ENCODE peak calls at places on chromosomes 3 and 15, in seven cellular contexts. One of them, this sample, is unnamed.

GRCh38 chr15:78056714-78057269 is 20.7 kb downstream of the TBC1D2B start:
- DNase-seq in stomach: peak; percentile 43
- DNase-seq in Panc1: no peak
- DNase-seq in Peyer's patch: no peak
- DNase-seq in GM23338: no peak
- DNase-seq in small intestine: no peak
- DNase-seq in naive thymus-derived CD4-positive, alpha-beta T cell: no peak
- DNase-seq in this sample: no peak

GRCh38 chr3:31895471-31895870 is 85.6 kb downstream of the OSBPL10 start:
- DNase-seq in stomach: no peak
- DNase-seq in small intestine: no peak
- DNase-seq in GM23338: no peak
- DNase-seq in Panc1: no peak
- DNase-seq in Peyer's patch: no peak
- DNase-seq in naive thymus-derived CD4-positive, alpha-beta T cell: no peak
- DNase-seq in this sample: no peak

GRCh38 chr15:36887214-36888017 is 212.9 kb downstream of the MEIS2 start:
- DNase-seq in Panc1: no peak
- DNase-seq in Peyer's patch: no peak
- DNase-seq in GM23338: peak; percentile 64
- DNase-seq in stomach: no peak
- DNase-seq in naive thymus-derived CD4-positive, alpha-beta T cell: no peak
- DNase-seq in small intestine: no peak
- DNase-seq in this sample: peak; percentile 77

GRCh38 chr3:141570068-141570467 is 83.2 kb downstream of the RASA2 start:
- DNase-seq in GM23338: no peak
- DNase-seq in naive thymus-derived CD4-positive, alpha-beta T cell: no peak
- DNase-seq in Panc1: no peak
- DNase-seq in Peyer's patch: no peak
- DNase-seq in stomach: no peak
- DNase-seq in small intestine: no peak
- DNase-seq in this sample: no peak

GRCh38 chr15:71411538-71412482 is 296.5 kb downstream of the THSD4 start:
- DNase-seq in GM23338: no peak
- DNase-seq in Panc1: no peak
- DNase-seq in Peyer's patch: no peak
- DNase-seq in naive thymus-derived CD4-positive, alpha-beta T cell: no peak
- DNase-seq in stomach: peak; percentile 67
- DNase-seq in small intestine: peak; percentile 92
- DNase-seq in this sample: peak; percentile 73

GRCh38 chr3:136193273-136194043 is 2.7 kb downstream of the MSL2 start:
- DNase-seq in small intestine: peak; percentile 38
- DNase-seq in naive thymus-derived CD4-positive, alpha-beta T cell: no peak
- DNase-seq in GM23338: no peak
- DNase-seq in Panc1: no peak
- DNase-seq in Peyer's patch: no peak
- DNase-seq in stomach: no peak
- DNase-seq in this sample: no peak

GRCh38 chr15:58467722-58468436 is 36.1 kb downstream of the LIPC start:
- DNase-seq in stomach: peak; percentile 75
- DNase-seq in Panc1: no peak
- DNase-seq in small intestine: no peak
- DNase-seq in GM23338: no peak
- DNase-seq in naive thymus-derived CD4-positive, alpha-beta T cell: no peak
- DNase-seq in Peyer's patch: no peak
- DNase-seq in this sample: no peak

GRCh38 chr3:100107227-100107626 is 7.1 kb downstream of the FILIP1L start:
- DNase-seq in stomach: no peak
- DNase-seq in Panc1: no peak
- DNase-seq in GM23338: no peak
- DNase-seq in naive thymus-derived CD4-positive, alpha-beta T cell: no peak
- DNase-seq in small intestine: no peak
- DNase-seq in Peyer's patch: no peak
- DNase-seq in this sample: no peak

GRCh38 chr3:156677536-156677935 is 3.1 kb downstream of the TIPARP start:
- DNase-seq in GM23338: no peak
- DNase-seq in small intestine: no peak
- DNase-seq in naive thymus-derived CD4-positive, alpha-beta T cell: no peak
- DNase-seq in Panc1: no peak
- DNase-seq in Peyer's patch: no peak
- DNase-seq in stomach: no peak
- DNase-seq in this sample: no peak

GRCh38 chr3:42701371-42702065 is 1.1 kb downstream of the HHATL start:
- DNase-seq in GM23338: peak; percentile 89
- DNase-seq in Panc1: no peak
- DNase-seq in stomach: peak; percentile 54
- DNase-seq in Peyer's patch: peak; percentile 55
- DNase-seq in small intestine: peak; percentile 20
- DNase-seq in naive thymus-derived CD4-positive, alpha-beta T cell: peak; percentile 47
- DNase-seq in this sample: peak; percentile 65

GRCh38 chr3:192825657-192826200 is 91.9 kb downstream of the MB21D2 start:
- DNase-seq in small intestine: peak; percentile 33
- DNase-seq in Panc1: no peak
- DNase-seq in Peyer's patch: no peak
- DNase-seq in GM23338: no peak
- DNase-seq in stomach: no peak
- DNase-seq in naive thymus-derived CD4-positive, alpha-beta T cell: no peak
- DNase-seq in this sample: no peak

GRCh38 chr3:127342735-127343134 is 54.9 kb upstream of the PRR20G start:
- DNase-seq in GM23338: peak; percentile 71
- DNase-seq in small intestine: no peak
- DNase-seq in stomach: no peak
- DNase-seq in Panc1: no peak
- DNase-seq in Peyer's patch: no peak
- DNase-seq in naive thymus-derived CD4-positive, alpha-beta T cell: no peak
- DNase-seq in this sample: no peak

GRCh38 chr3:11117591-11117990 is 36.7 kb upstream of the HRH1 start:
- DNase-seq in GM23338: no peak
- DNase-seq in Panc1: no peak
- DNase-seq in small intestine: no peak
- DNase-seq in stomach: no peak
- DNase-seq in Peyer's patch: no peak
- DNase-seq in naive thymus-derived CD4-positive, alpha-beta T cell: no peak
- DNase-seq in this sample: no peak

GRCh38 chr15:88657326-88658069 is 18.7 kb downstream of the ISG20 start:
- DNase-seq in stomach: peak; percentile 49
- DNase-seq in small intestine: no peak
- DNase-seq in GM23338: peak; percentile 76
- DNase-seq in naive thymus-derived CD4-positive, alpha-beta T cell: no peak
- DNase-seq in Peyer's patch: peak; percentile 54
- DNase-seq in Panc1: no peak
- DNase-seq in this sample: no peak

GRCh38 chr3:138849541-138849940 is 14.8 kb upstream of the PIK3CB start:
- DNase-seq in stomach: no peak
- DNase-seq in GM23338: peak; percentile 41
- DNase-seq in naive thymus-derived CD4-positive, alpha-beta T cell: no peak
- DNase-seq in Panc1: no peak
- DNase-seq in Peyer's patch: no peak
- DNase-seq in small intestine: no peak
- DNase-seq in this sample: no peak

GRCh38 chr15:89192771-89193170 is 28.6 kb downstream of the RLBP1 start:
- DNase-seq in stomach: no peak
- DNase-seq in Panc1: no peak
- DNase-seq in Peyer's patch: no peak
- DNase-seq in GM23338: no peak
- DNase-seq in small intestine: no peak
- DNase-seq in naive thymus-derived CD4-positive, alpha-beta T cell: no peak
- DNase-seq in this sample: no peak

GRCh38 chr15:85744636-85745422 is 49.9 kb downstream of the KLHL25 start:
- DNase-seq in naive thymus-derived CD4-positive, alpha-beta T cell: no peak
- DNase-seq in small intestine: no peak
- DNase-seq in GM23338: no peak
- DNase-seq in Panc1: no peak
- DNase-seq in stomach: no peak
- DNase-seq in Peyer's patch: no peak
- DNase-seq in this sample: no peak

GRCh38 chr15:66233487-66234415 is 19.8 kb downstream of the MEGF11 start:
- DNase-seq in Panc1: no peak
- DNase-seq in small intestine: no peak
- DNase-seq in stomach: no peak
- DNase-seq in GM23338: peak; percentile 85
- DNase-seq in Peyer's patch: no peak
- DNase-seq in naive thymus-derived CD4-positive, alpha-beta T cell: no peak
- DNase-seq in this sample: no peak

GRCh38 chr3:192869131-192870027 is 48.3 kb downstream of the MB21D2 start:
- DNase-seq in stomach: no peak
- DNase-seq in Peyer's patch: no peak
- DNase-seq in naive thymus-derived CD4-positive, alpha-beta T cell: no peak
- DNase-seq in Panc1: no peak
- DNase-seq in GM23338: no peak
- DNase-seq in small intestine: no peak
- DNase-seq in this sample: no peak

GRCh38 chr3:30655187-30655812 is 48.9 kb downstream of the TGFBR2 start:
- DNase-seq in GM23338: no peak
- DNase-seq in Peyer's patch: no peak
- DNase-seq in Panc1: no peak
- DNase-seq in small intestine: peak; percentile 43
- DNase-seq in naive thymus-derived CD4-positive, alpha-beta T cell: peak; percentile 89
- DNase-seq in stomach: no peak
- DNase-seq in this sample: no peak
- H3K4me1 ChIP-seq in GM23338: peaks cover 28% of the 10 kb centered on the region
- H3K4me1 ChIP-seq in Peyer's patch: peaks cover 53% of the 10 kb centered on the region
- H3K4me1 ChIP-seq in Panc1: peaks cover 37% of the 10 kb centered on the region
- H3K4me1 ChIP-seq in small intestine: no peaks in the 10 kb centered on the region
- H3K4me1 ChIP-seq in naive thymus-derived CD4-positive, alpha-beta T cell: peaks cover 98% of the 10 kb centered on the region
- H3K4me1 ChIP-seq in stomach: peaks cover 91% of the 10 kb centered on the region
- H3K4me1 ChIP-seq in this sample: peaks cover 49% of the 10 kb centered on the region

GRCh38 chr15:54159044-54159443 is 180.8 kb downstream of the UNC13C start:
- DNase-seq in Panc1: no peak
- DNase-seq in naive thymus-derived CD4-positive, alpha-beta T cell: no peak
- DNase-seq in small intestine: no peak
- DNase-seq in GM23338: no peak
- DNase-seq in Peyer's patch: no peak
- DNase-seq in stomach: no peak
- DNase-seq in this sample: no peak
- H3K4me1 ChIP-seq in Panc1: no peaks in the 10 kb centered on the region
- H3K4me1 ChIP-seq in naive thymus-derived CD4-positive, alpha-beta T cell: no peaks in the 10 kb centered on the region
- H3K4me1 ChIP-seq in small intestine: no peaks in the 10 kb centered on the region
- H3K4me1 ChIP-seq in GM23338: no peaks in the 10 kb centered on the region
- H3K4me1 ChIP-seq in Peyer's patch: no peaks in the 10 kb centered on the region
- H3K4me1 ChIP-seq in stomach: no peaks in the 10 kb centered on the region
- H3K4me1 ChIP-seq in this sample: no peaks in the 10 kb centered on the region

GRCh38 chr3:129593230-129593594 is 13.3 kb downstream of the PLXND1 start:
- DNase-seq in GM23338: no peak
- DNase-seq in naive thymus-derived CD4-positive, alpha-beta T cell: no peak
- DNase-seq in small intestine: no peak
- DNase-seq in Peyer's patch: no peak
- DNase-seq in stomach: no peak
- DNase-seq in Panc1: no peak
- DNase-seq in this sample: no peak
- H3K4me1 ChIP-seq in GM23338: peaks cover 66% of the 10 kb centered on the region
- H3K4me1 ChIP-seq in naive thymus-derived CD4-positive, alpha-beta T cell: peaks cover 20% of the 10 kb centered on the region
- H3K4me1 ChIP-seq in small intestine: no peaks in the 10 kb centered on the region
- H3K4me1 ChIP-seq in Peyer's patch: peaks cover 64% of the 10 kb centered on the region
- H3K4me1 ChIP-seq in stomach: peaks cover 94% of the 10 kb centered on the region
- H3K4me1 ChIP-seq in Panc1: peaks cover 97% of the 10 kb centered on the region
- H3K4me1 ChIP-seq in this sample: peaks cover 93% of the 10 kb centered on the region

DNA sequence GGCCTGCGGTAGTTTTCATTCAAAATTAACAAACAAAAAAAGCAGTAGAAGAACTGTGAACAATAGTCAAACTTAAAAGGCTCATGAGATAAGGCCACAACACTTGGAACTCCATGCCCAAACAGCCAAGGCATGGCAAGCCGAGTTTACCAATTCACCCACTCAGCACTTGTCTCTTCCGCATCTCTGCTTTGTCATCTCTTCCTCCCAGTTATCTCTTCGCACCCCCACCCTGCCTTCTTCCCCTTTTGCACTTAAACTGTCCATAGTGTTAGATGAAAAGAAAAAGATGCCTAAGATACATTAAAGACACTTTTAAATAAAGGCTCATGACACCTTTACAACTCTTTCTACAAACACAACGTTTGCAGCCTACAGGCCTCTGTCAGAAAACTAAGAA is 11.1 kb downstream of the TLE3 start:
- DNase-seq in naive thymus-derived CD4-positive, alpha-beta T cell: no peak
- DNase-seq in Panc1: no peak
- DNase-seq in GM23338: no peak
- DNase-seq in stomach: no peak
- DNase-seq in small intestine: no peak
- DNase-seq in Peyer's patch: no peak
- DNase-seq in this sample: no peak
- H3K4me1 ChIP-seq in naive thymus-derived CD4-positive, alpha-beta T cell: peaks cover 27% of the 10 kb centered on the region
- H3K4me1 ChIP-seq in Panc1: peaks cover 28% of the 10 kb centered on the region
- H3K4me1 ChIP-seq in GM23338: peaks cover 81% of the 10 kb centered on the region
- H3K4me1 ChIP-seq in stomach: peaks cover 91% of the 10 kb centered on the region
- H3K4me1 ChIP-seq in small intestine: peaks cover 9% of the 10 kb centered on the region
- H3K4me1 ChIP-seq in Peyer's patch: peaks cover 40% of the 10 kb centered on the region
- H3K4me1 ChIP-seq in this sample: peaks cover 22% of the 10 kb centered on the region

DNA sequence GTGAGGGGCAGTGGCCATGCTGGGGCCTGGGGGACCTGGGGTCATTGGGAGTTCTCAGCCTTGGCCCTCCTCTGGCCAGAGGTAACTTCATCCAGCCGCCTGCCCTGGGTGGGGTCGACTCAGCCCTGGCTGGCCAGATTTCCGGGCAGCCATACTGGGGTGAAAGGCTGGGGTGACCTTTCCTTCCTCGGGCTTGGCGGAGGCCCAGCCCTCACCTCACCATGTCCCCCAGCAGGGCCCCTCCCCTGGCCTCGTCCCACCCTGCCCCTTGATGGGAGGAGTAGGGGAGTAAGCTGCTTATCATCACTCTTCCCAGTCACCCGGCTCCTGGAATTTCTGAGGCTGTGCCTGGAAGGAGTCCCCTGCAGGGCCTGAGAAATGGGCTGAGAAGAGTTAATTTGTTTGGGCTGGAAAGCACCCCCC is 5.4 kb downstream of the SEMA3F start:
- DNase-seq in stomach: peak; percentile 47
- DNase-seq in small intestine: no peak
- DNase-seq in Panc1: no peak
- DNase-seq in GM23338: no peak
- DNase-seq in Peyer's patch: no peak
- DNase-seq in naive thymus-derived CD4-positive, alpha-beta T cell: no peak
- DNase-seq in this sample: no peak
- H3K4me1 ChIP-seq in stomach: peaks cover 100% of the 10 kb centered on the region
- H3K4me1 ChIP-seq in small intestine: no peaks in the 10 kb centered on the region
- H3K4me1 ChIP-seq in Panc1: peaks cover 83% of the 10 kb centered on the region
- H3K4me1 ChIP-seq in GM23338: peaks cover 41% of the 10 kb centered on the region
- H3K4me1 ChIP-seq in Peyer's patch: peaks cover 70% of the 10 kb centered on the region
- H3K4me1 ChIP-seq in naive thymus-derived CD4-positive, alpha-beta T cell: no peaks in the 10 kb centered on the region
- H3K4me1 ChIP-seq in this sample: peaks cover 74% of the 10 kb centered on the region

GRCh38 chr15:90991587-90992285 is 2.6 kb downstream of the PRC1 start:
- DNase-seq in stomach: no peak
- DNase-seq in Panc1: no peak
- DNase-seq in Peyer's patch: no peak
- DNase-seq in GM23338: no peak
- DNase-seq in small intestine: no peak
- DNase-seq in naive thymus-derived CD4-positive, alpha-beta T cell: no peak
- DNase-seq in this sample: no peak
- H3K4me1 ChIP-seq in stomach: peaks cover 34% of the 10 kb centered on the region
- H3K4me1 ChIP-seq in Panc1: peaks cover 46% of the 10 kb centered on the region
- H3K4me1 ChIP-seq in Peyer's patch: no peaks in the 10 kb centered on the region
- H3K4me1 ChIP-seq in GM23338: peaks cover 21% of the 10 kb centered on the region
- H3K4me1 ChIP-seq in small intestine: no peaks in the 10 kb centered on the region
- H3K4me1 ChIP-seq in naive thymus-derived CD4-positive, alpha-beta T cell: peaks cover 9% of the 10 kb centered on the region
- H3K4me1 ChIP-seq in this sample: no peaks in the 10 kb centered on the region

GRCh38 chr3:4827767-4828166 is 151.5 kb upstream of the BHLHE40 start:
- DNase-seq in naive thymus-derived CD4-positive, alpha-beta T cell: no peak
- DNase-seq in Panc1: no peak
- DNase-seq in GM23338: no peak
- DNase-seq in Peyer's patch: no peak
- DNase-seq in stomach: no peak
- DNase-seq in small intestine: no peak
- DNase-seq in this sample: no peak
- H3K4me1 ChIP-seq in naive thymus-derived CD4-positive, alpha-beta T cell: peaks cover 86% of the 10 kb centered on the region
- H3K4me1 ChIP-seq in Panc1: peaks cover 13% of the 10 kb centered on the region
- H3K4me1 ChIP-seq in GM23338: peaks cover 9% of the 10 kb centered on the region
- H3K4me1 ChIP-seq in Peyer's patch: peaks cover 52% of the 10 kb centered on the region
- H3K4me1 ChIP-seq in stomach: peaks cover 66% of the 10 kb centered on the region
- H3K4me1 ChIP-seq in small intestine: peaks cover 7% of the 10 kb centered on the region
- H3K4me1 ChIP-seq in this sample: peaks cover 85% of the 10 kb centered on the region

This sample was measured in left lung.